ENCODE peak calls at places on chromosome X, in four cellular contexts. T is OCI-LY7; Q is CD8-positive, alpha-beta memory T cell; S is NCI-H774. Z is an unnamed sample.

GRCh38 chrX:121000589-121000988 is 15.0 kb upstream of the CT47A1 start:
- DNase-seq in T (peak), S (no peak), Q (no peak), Z (peak)

GRCh38 chrX:25144043-25144940 is 128.5 kb upstream of the ARX start:
- DNase-seq in S (peak), T (peak), Q (peak), Z (peak)

GRCh38 chrX:102341867-102342266 is 94.9 kb downstream of the NXF2 start:
- DNase-seq in T (no peak), Q (no peak), S (no peak), Z (no peak)

GRCh38 chrX:47595701-47596655 is 13.7 kb downstream of the TIMP1 start:
- DNase-seq in Q (no peak), T (no peak), S (no peak), Z (no peak)

GRCh38 chrX:77597090-77597489 is 149.9 kb downstream of the FGF16 start:
- DNase-seq in T (no peak), Q (no peak), S (no peak), Z (peak)

GRCh38 chrX:19889582-19890342 is 2.4 kb upstream of the SH3KBP1 start:
- DNase-seq in S (no peak), Q (peak), T (no peak), Z (no peak)

GRCh38 chrX:101931104-101931493 is 728 bp downstream of the ZMAT1 start:
- DNase-seq in S (peak), T (no peak), Q (no peak), Z (peak)

GRCh38 chrX:109347618-109348017 is 134.3 kb downstream of the GUCY2F start:
- DNase-seq in T (no peak), S (no peak), Q (no peak), Z (no peak)

GRCh38 chrX:53223955-53224859 is 800 bp downstream of the KDM5C start:
- DNase-seq in Q (peak), S (no peak), T (peak), Z (peak)

GRCh38 chrX:2430265-2430825 is 70.4 kb downstream of the DHRSX start:
- DNase-seq in Q (no peak), T (no peak), S (no peak), Z (no peak)

GRCh38 chrX:12210921-12211320 is 72.6 kb downstream of the FRMPD4 start:
- DNase-seq in Q (no peak), T (no peak), S (no peak), Z (no peak)

GRCh38 chrX:13265549-13266132 is 54.2 kb downstream of the ATXN3L start:
- DNase-seq in T (no peak), S (no peak), Q (no peak), Z (no peak)

GRCh38 chrX:32480019-32480418 is 731.3 kb downstream of the DMD start:
- DNase-seq in T (no peak), S (no peak), Q (no peak), Z (no peak)

GRCh38 chrX:103794117-103794516 is 17.5 kb downstream of the PLP1 start:
- DNase-seq in T (no peak), Q (no peak), S (no peak), Z (no peak)

GRCh38 chrX:153297376-153297775 is 24.2 kb downstream of the PNMA6F start:
- DNase-seq in Q (no peak), T (no peak), S (no peak), Z (no peak)

GRCh38 chrX:103883533-103883932 is 51.5 kb upstream of the RAB9B start:
- DNase-seq in Q (no peak), T (no peak), S (no peak), Z (no peak)

GRCh38 chrX:28609917-28610613 is 22.8 kb downstream of the IL1RAPL1 start:
- DNase-seq in S (no peak), T (no peak), Q (no peak), Z (no peak)

GRCh38 chrX:25531096-25531495 is 515.3 kb upstream of the ARX start:
- DNase-seq in T (no peak), Q (no peak), S (no peak), Z (no peak)

GRCh38 chrX:11944486-11944885 is 186.4 kb downstream of the MSL3 start:
- DNase-seq in S (peak), T (peak), Q (no peak), Z (peak)

GRCh38 chrX:38699116-38699515 is 102.1 kb upstream of the MID1IP1 start:
- DNase-seq in S (no peak), Q (no peak), T (no peak), Z (no peak)

GRCh38 chrX:22542641-22543040 is 269.9 kb downstream of the CBLL2 start:
- DNase-seq in Q (no peak), T (no peak), S (no peak), Z (no peak)

GRCh38 chrX:114581528-114582263 is 2.2 kb upstream of the HTR2C start:
- DNase-seq in T (no peak), S (no peak), Q (no peak), Z (no peak)

GRCh38 chrX:55196688-55197087 is 23.5 kb upstream of the PAGE5 start:
- DNase-seq in Q (no peak), S (no peak), T (no peak), Z (no peak)

GRCh38 chrX:51975360-51975759 is 81.9 kb downstream of the MAGED1 start:
- DNase-seq in Q (no peak), T (no peak), S (no peak), Z (no peak)